ENCODE peak calls at places on chromosomes 4 and X, in eight cellular contexts. B, F, A, U, Z, H, L and Q are unnamed samples. For H3K36me3 and H3K27me3, the result is how much of the 10 kb centered on the place peaks cover.

GRCh38 chrX:100512471-100512870 is 72.3 kb upstream of the TNMD start:
- DNase-seq in B (no peak), F (peak), A (no peak), U (no peak), Z (peak), H (no peak), L (no peak), Q (peak)

GRCh38 chrX:108558217-108558616 is 118.6 kb downstream of the COL4A5 start:
- DNase-seq in B (no peak), F (no peak), A (no peak), U (no peak), Z (no peak), H (no peak), L (no peak), Q (no peak)

GRCh38 chrX:103211012-103211715 is 3.7 kb upstream of the BEX4 start:
- DNase-seq in B (peak), F (peak), A (peak), U (no peak), Z (peak), H (no peak), L (peak), Q (peak)

GRCh38 chr4:189507060-189507459 is 433.6 kb upstream of the FRG1 start:
- DNase-seq in B (no peak), F (no peak), A (no peak), U (no peak), Z (no peak), H (no peak), L (no peak), Q (no peak)

GRCh38 chr4:1747603-1747967 is 26.3 kb downstream of the TACC3 start:
- DNase-seq in B (no peak), F (no peak), A (no peak), U (no peak), Z (no peak), H (no peak), L (peak), Q (no peak)

GRCh38 chrX:3286196-3286920 is 60.1 kb downstream of the MXRA5 start:
- DNase-seq in B (no peak), F (peak), A (no peak), U (no peak), Z (peak), H (peak), L (no peak), Q (no peak)

GRCh38 chrX:10486373-10486772 is 134.0 kb downstream of the MID1 start:
- DNase-seq in B (no peak), F (peak), A (no peak), U (no peak), Z (peak), H (peak), L (no peak), Q (no peak)

GRCh38 chr4:121326580-121326979 is 54.2 kb downstream of the QRFPR start:
- DNase-seq in B (no peak), F (no peak), A (no peak), U (no peak), Z (no peak), H (no peak), L (no peak), Q (peak)

GRCh38 chrX:103941201-103941975 is 21.0 kb upstream of the TMSB15B start:
- DNase-seq in B (no peak), F (peak), A (no peak), U (no peak), Z (peak), H (no peak), L (no peak), Q (peak)

GRCh38 chr4:182861346-182861745 is 55.8 kb downstream of the DCTD start:
- DNase-seq in B (no peak), F (no peak), A (no peak), U (no peak), Z (no peak), H (no peak), L (no peak), Q (peak)

GRCh38 chrX:19629541-19629940 is 114.2 kb upstream of the MAP3K15 start:
- DNase-seq in B (no peak), F (no peak), A (no peak), U (no peak), Z (no peak), H (no peak), L (no peak), Q (no peak)

GRCh38 chr4:138867404-138867803 is 148.2 kb upstream of the NOCT start:
- DNase-seq in B (no peak), F (no peak), A (no peak), U (no peak), Z (no peak), H (no peak), L (no peak), Q (no peak)

GRCh38 chr4:138869165-138869564 is 146.4 kb upstream of the NOCT start:
- DNase-seq in B (no peak), F (no peak), A (no peak), U (no peak), Z (no peak), H (no peak), L (no peak), Q (no peak)

GRCh38 chr4:138869631-138870030 is 145.9 kb upstream of the NOCT start:
- DNase-seq in B (no peak), F (no peak), A (no peak), U (peak), Z (no peak), H (no peak), L (no peak), Q (no peak)

GRCh38 chr4:138868562-138868961 is 147.0 kb upstream of the NOCT start:
- DNase-seq in B (no peak), F (no peak), A (no peak), U (no peak), Z (no peak), H (no peak), L (no peak), Q (no peak)

GRCh38 chr4:138870739-138871633 is 144.6 kb upstream of the NOCT start:
- DNase-seq in B (peak), F (peak), A (peak), U (peak), Z (peak), H (peak), L (peak), Q (peak)
- H3K4me3 ChIP-seq in B (no peak), F (no peak), A (no peak), U (no peak), Z (no peak), H (no peak), L (peak), Q (no peak)

GRCh38 chr4:145756244-145756643 is 76.3 kb downstream of the C4orf51 start:
- DNase-seq in B (no peak), F (no peak), A (no peak), U (no peak), Z (no peak), H (no peak), L (no peak), Q (no peak)

GRCh38 chr4:145762719-145763118 is 82.8 kb downstream of the C4orf51 start:
- DNase-seq in B (no peak), F (no peak), A (no peak), U (no peak), Z (no peak), H (no peak), L (no peak), Q (no peak)

GRCh38 chr4:145763399-145763798 is 83.5 kb downstream of the C4orf51 start:
- DNase-seq in B (no peak), F (no peak), A (no peak), U (no peak), Z (no peak), H (no peak), L (no peak), Q (no peak)

GRCh38 chr4:145760961-145761929 is 81.3 kb downstream of the C4orf51 start:
- DNase-seq in B (no peak), F (no peak), A (no peak), U (peak), Z (no peak), H (no peak), L (no peak), Q (peak)

GRCh38 chr4:145760176-145760575 is 80.2 kb downstream of the C4orf51 start:
- DNase-seq in B (no peak), F (no peak), A (no peak), U (no peak), Z (no peak), H (no peak), L (no peak), Q (no peak)
- H3K36me3 ChIP-seq in B (under half), F (under half), A (under half), U (half or more), Z (under half), H (under half), L (under half), Q (under half)

DNA sequence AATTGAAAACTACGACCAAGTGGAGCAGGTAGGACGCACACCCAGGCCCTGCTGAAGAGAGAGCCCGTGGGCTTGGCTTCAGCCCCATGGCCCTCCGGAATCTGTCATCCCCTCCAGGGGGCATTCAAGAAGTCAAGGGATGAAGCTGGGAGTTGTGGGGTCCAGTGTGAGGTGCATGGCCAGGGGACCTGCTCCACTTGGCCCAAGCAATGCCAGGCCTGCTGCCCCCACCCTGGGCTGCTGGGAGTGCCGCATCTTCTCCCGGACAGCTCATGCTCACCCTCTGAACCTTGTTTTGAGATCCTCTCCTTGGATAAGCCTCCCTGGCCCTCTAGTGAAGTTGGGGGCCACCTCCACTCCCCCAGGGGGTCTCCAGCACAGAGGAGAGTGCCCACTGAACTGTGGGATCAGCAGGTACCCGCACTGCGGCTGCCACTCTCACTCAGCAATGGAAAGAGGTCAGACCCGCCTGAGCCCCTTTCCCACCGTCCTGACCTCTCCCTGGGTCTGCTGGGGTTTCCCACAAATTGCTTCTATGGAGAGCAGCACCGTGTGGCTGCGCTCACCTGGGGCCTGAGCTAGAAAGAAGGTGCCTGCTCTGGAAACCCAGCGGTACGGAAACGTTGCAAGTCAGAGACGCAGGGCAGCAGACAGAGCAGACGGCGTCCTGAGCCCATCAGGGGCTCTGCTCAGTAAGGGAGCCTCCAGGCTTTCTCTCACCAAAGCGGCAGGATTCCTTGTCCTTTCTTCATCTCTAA is 5.0 kb upstream of the ABLIM2 start:
- DNase-seq in B (no peak), F (no peak), A (no peak), U (no peak), Z (no peak), H (no peak), L (no peak), Q (no peak)
- H3K27me3 ChIP-seq in B (under half), F (under half), A (under half), U (under half), Z (under half), H (under half), L (under half), Q (under half)

GRCh38 chr4:18593297-18594002 is 571.9 kb upstream of the LCORL start:
- DNase-seq in B (peak), F (peak), A (peak), U (no peak), Z (peak), H (peak), L (peak), Q (peak)
- H3K4me3 ChIP-seq in B (no peak), F (no peak), A (no peak), U (no peak), Z (no peak), H (no peak), L (no peak), Q (no peak)

GRCh38 chr4:47526281-47526680 is 41.2 kb downstream of the ATP10D start:
- DNase-seq in B (no peak), F (no peak), A (no peak), U (no peak), Z (no peak), H (no peak), L (no peak), Q (no peak)

GRCh38 chr4:47531241-47531953 is 46.3 kb downstream of the ATP10D start:
- DNase-seq in B (peak), F (peak), A (peak), U (no peak), Z (peak), H (no peak), L (no peak), Q (no peak)

GRCh38 chr4:47530801-47531200 is 45.7 kb downstream of the ATP10D start:
- DNase-seq in B (no peak), F (no peak), A (no peak), U (no peak), Z (no peak), H (no peak), L (no peak), Q (no peak)

GRCh38 chr4:47531954-47532321 is 46.9 kb downstream of the ATP10D start:
- DNase-seq in B (no peak), F (no peak), A (no peak), U (no peak), Z (no peak), H (no peak), L (no peak), Q (no peak)

GRCh38 chr4:47528651-47529050 is 43.6 kb downstream of the ATP10D start:
- DNase-seq in B (no peak), F (no peak), A (no peak), U (no peak), Z (peak), H (no peak), L (no peak), Q (no peak)
- H3K36me3 ChIP-seq in B (under half), F (under half), A (under half), U (half or more), Z (under half), H (under half), L (under half), Q (under half)

GRCh38 chr4:84499065-84499982 is at the start of gene NKX6-1:
- DNase-seq in B (no peak), F (peak), A (peak), U (peak), Z (peak), H (peak), L (peak), Q (peak)
- H3K27me3 ChIP-seq in B (half or more), F (under half), A (half or more), U (half or more), Z (half or more), H (under half), L (half or more), Q (half or more)

GRCh38 chr4:181753189-181753588 is 490.0 kb upstream of the TENM3 start:
- DNase-seq in B (no peak), F (no peak), A (no peak), U (no peak), Z (no peak), H (no peak), L (no peak), Q (no peak)
- H3K4me3 ChIP-seq in B (no peak), F (no peak), A (no peak), U (no peak), Z (no peak), H (no peak), L (no peak), Q (no peak)

DNA sequence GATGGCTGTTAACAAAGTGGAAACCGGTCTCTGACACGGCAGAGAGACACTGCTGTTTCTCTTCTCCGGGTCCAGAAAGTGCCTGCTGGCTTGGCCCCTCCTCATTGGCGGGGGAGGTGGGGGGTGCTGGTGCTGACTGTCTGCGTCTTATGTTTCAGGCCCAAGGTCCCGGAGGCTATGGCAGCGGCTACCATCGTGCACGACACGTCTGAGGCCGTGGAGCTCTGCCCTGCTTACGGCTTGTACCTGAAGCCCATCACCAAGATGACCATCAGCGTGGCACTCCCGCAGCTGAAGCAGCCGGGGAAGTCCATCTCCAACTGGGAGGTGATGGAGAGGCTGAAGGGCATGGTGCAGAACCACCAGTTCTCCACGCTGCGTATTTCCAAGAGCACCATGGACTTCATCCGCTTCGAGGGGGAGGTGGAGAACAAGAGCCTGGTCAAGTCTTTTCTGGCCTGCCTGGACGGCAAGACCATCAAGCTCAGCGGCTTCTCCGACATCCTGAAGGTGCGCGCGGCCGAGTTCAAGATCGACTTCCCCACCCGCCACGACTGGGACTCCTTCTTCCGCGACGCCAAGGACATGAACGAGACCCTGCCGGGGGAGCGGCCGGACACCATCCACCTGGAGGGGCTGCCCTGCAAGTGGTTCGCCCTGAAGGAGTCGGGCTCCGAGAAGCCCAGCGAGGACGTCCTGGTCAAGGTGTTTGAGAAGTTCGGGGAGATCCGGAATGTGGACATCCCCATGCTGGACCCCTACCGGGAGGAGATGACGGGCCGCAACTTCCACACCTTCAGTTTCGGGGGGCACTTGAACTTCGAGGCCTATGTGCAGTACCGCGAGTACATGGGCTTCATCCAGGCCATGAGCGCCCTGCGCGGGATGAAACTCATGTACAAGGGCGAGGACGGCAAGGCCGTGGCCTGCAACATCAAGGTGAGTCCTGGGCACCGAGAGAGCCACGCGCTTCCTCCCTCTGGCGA is 2.2 kb downstream of the AKAP17A start:
- DNase-seq in B (no peak), F (no peak), A (no peak), U (no peak), Z (no peak), H (no peak), L (no peak), Q (peak)
- H3K36me3 ChIP-seq in B (under half), F (under half), A (under half), U (half or more), Z (under half), H (half or more), L (under half), Q (under half)

DNA sequence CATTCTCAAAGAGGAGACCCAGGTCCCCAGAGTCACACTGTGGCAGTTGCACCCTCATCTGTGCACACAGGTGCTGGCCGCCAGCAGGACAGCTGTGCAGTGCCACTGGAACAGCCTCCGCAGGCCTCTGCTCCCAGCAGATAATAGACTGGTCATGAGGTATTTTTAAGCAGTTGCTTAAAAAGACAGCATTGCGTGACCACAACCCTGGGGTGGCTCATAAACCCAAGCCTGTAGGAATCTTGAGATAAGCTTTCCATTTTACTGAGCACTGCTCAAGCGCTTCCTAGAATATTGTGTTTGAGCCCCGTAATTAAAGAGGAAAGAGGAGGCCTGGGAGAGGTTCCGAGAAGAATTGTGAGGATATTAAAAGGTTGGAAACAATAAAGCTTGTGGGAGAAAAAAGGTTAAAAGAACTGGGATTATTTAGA is 86.4 kb upstream of the KIT start:
- DNase-seq in B (no peak), F (no peak), A (no peak), U (no peak), Z (no peak), H (no peak), L (no peak), Q (no peak)
- H3K27me3 ChIP-seq in B (under half), F (under half), A (under half), U (under half), Z (under half), H (under half), L (under half), Q (under half)